ENCODE peak calls at places on chromosomes 7 and 10, in four cellular contexts. D is aorta, Y is Peyer's patch, S is DND-41. L is an unnamed sample. For H3K4me1, the result is how much of the 10 kb centered on the place peaks cover.

GRCh38 chr10:33484787-33485186 is 150.3 kb upstream of the NRP1 start:
- DNase-seq in D (no peak), Y (no peak), S (no peak), L (no peak)

GRCh38 chr7:119482209-119482608 is 790.8 kb upstream of the KCND2 start:
- DNase-seq in D (no peak), Y (no peak), S (peak), L (no peak)

GRCh38 chr7:30472771-30473392 is 5.7 kb downstream of the NOD1 start:
- DNase-seq in D (no peak), Y (no peak), S (no peak), L (no peak)

GRCh38 chr10:86079088-86079487 is 287.5 kb downstream of the GRID1 start:
- DNase-seq in D (no peak), Y (no peak), S (no peak), L (no peak)

GRCh38 chr10:116272497-116273221 is at the start of gene GFRA1:
- DNase-seq in D (peak), Y (no peak), S (no peak), L (no peak)

GRCh38 chr7:157339777-157340677 is 3.2 kb downstream of the DNAJB6 start:
- DNase-seq in D (no peak), Y (peak), S (peak), L (peak)

GRCh38 chr7:94250984-94251383 is 143.7 kb upstream of the COL1A2 start:
- DNase-seq in D (no peak), Y (no peak), S (no peak), L (peak)

GRCh38 chr10:97851341-97852001 is 1.8 kb downstream of the GOLGA7B start:
- DNase-seq in D (no peak), Y (no peak), S (no peak), L (no peak)

GRCh38 chr7:82722946-82723345 is 279.4 kb upstream of the CACNA2D1 start:
- DNase-seq in D (no peak), Y (no peak), S (no peak), L (no peak)

GRCh38 chr10:22002531-22003110 is 909 bp downstream of the DNAJC1 start:
- DNase-seq in D (no peak), Y (no peak), S (peak), L (peak)

GRCh38 chr10:63515002-63515763 is 6.0 kb upstream of the REEP3 start:
- DNase-seq in D (no peak), Y (no peak), S (peak), L (no peak)

GRCh38 chr10:101694674-101695403 is at the start of gene FBXW4:
- DNase-seq in D (peak), Y (peak), S (peak), L (peak)

GRCh38 chr10:25556457-25556856 is 377.6 kb upstream of the MYO3A start:
- DNase-seq in D (no peak), Y (no peak), S (no peak), L (no peak)

GRCh38 chr7:4129481-4130122 is 552.5 kb upstream of the FOXK1 start:
- DNase-seq in D (peak), Y (no peak), S (no peak), L (no peak)

GRCh38 chr10:67665491-67665890 is 30.5 kb downstream of the CTNNA3 start:
- DNase-seq in D (no peak), Y (no peak), S (no peak), L (no peak)

GRCh38 chr7:33287738-33288137 is 158.4 kb downstream of the BBS9 start:
- DNase-seq in D (no peak), Y (no peak), S (no peak), L (no peak)

GRCh38 chr10:75403144-75404022 is 1.8 kb upstream of the ZNF503 start:
- DNase-seq in D (peak), Y (peak), S (no peak), L (peak)

GRCh38 chr10:14653271-14654161 is 121.2 kb downstream of the FAM107B start:
- DNase-seq in D (no peak), Y (no peak), S (no peak), L (no peak)
- H3K27ac ChIP-seq in D (peak), Y (no peak), S (no peak), L (no peak)

DNA sequence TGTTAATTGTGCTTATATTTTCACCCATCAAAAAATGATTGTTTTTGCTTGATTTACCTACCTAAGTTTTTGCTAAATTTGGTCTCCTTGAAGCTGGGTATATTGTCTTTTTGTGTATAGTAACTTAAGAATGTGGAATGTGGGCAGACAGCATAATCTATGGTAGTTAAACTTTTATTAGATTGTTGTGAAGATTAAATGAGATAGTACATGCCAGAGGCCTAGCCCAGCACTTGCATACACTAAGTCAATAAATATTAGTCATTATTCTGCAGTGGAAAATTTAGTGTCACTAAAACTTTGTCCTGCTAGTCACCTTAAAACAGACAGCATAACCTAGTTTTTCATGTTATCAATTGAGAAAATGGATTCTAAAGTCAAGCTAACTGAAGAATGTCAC is 19.3 kb upstream of the RPA3 start:
- DNase-seq in D (no peak), Y (no peak), S (no peak), L (peak)
- H3K4me1 ChIP-seq in D (under half), Y (under half), S (under half), L (under half)

DNA sequence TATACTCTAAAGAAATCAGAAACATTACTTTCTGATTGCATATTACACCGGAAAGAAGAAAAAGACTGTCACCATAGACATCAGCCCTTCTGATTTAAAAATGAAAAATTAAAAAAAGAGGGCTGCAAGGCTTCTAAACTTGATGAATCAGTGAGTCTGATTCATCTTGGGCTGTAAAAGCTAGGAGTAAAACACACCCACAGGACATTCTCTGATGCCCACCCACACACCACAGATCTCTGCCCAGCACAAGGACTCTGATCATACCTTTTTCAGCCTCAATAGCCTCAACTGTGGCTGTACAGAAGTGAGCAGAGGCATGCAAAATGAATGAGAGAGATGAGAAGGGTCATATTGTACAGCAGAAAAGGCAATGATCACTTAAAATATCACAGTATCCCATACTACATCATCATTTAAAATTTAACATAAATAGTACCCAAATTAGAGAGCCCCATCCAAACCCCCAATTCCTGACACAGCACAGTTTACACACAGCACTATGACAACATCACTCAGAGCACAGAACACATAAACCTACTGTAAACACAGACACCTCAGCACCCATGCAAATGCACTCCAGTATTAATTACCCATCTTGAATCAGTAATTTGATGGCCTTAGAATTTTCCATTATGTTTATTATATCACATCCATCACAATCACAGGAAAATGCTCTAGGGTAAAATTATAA is 6.4 kb upstream of the MSS51 start:
- DNase-seq in D (no peak), Y (no peak), S (no peak), L (no peak)
- H3K27ac ChIP-seq in D (no peak), Y (no peak), S (no peak), L (no peak)

GRCh38 chr10:2886662-2887061 is 180.7 kb upstream of the PFKP start:
- DNase-seq in D (no peak), Y (no peak), S (no peak), L (no peak)

GRCh38 chr10:2885276-2885955 is 181.9 kb upstream of the PFKP start:
- DNase-seq in D (no peak), Y (no peak), S (peak), L (no peak)

GRCh38 chr10:2885956-2886296 is 181.4 kb upstream of the PFKP start:
- DNase-seq in D (no peak), Y (no peak), S (peak), L (no peak)

GRCh38 chr10:2888403-2889004 is 178.8 kb upstream of the PFKP start:
- DNase-seq in D (no peak), Y (no peak), S (no peak), L (no peak)

DNA sequence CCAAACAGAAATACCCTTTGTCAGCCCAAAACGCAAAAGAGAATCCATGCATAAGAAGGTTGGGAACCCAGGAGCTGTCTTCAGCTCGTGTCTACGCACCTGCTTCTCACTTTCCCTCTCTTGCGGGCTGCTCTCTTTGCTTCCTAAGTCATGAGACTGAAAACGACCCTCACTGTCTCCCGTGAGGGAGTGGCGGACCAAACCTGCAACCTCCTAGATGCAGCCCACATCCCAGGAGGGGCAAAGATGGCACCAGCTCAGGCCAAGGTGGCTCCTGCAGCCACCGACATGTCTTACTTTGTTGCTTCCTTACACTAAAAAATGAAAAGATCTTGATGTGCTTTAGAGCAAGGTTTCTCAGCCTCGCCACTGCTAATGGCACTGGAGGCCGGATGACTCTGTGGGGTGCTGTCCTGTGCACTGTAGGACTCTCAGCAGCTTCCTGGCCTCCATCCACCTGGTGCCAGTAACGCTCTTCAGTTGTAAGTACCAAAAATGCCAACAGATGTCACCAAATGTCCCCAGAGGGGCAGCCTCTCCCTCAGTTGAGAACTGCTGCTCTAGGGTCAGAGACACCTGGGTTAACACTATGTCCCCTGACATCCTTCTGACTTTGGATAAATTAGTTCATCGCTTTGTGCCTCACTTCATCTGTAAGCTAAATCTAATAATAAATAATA is 179.8 kb upstream of the PFKP start:
- DNase-seq in D (no peak), Y (no peak), S (peak), L (no peak)
- H3K4me1 ChIP-seq in D (under half), Y (under half), S (half or more), L (under half)

GRCh38 chr7:102169651-102170416 is 116.8 kb upstream of the SH2B2 start:
- DNase-seq in D (no peak), Y (no peak), S (no peak), L (no peak)
- H3K27ac ChIP-seq in D (no peak), Y (no peak), S (no peak), L (no peak)

GRCh38 chr10:661891-662605 is 27.4 kb downstream of the DIP2C start:
- DNase-seq in D (no peak), Y (no peak), S (no peak), L (peak)

GRCh38 chr10:660413-660979 is 29.0 kb downstream of the DIP2C start:
- DNase-seq in D (no peak), Y (no peak), S (no peak), L (peak)

GRCh38 chr10:660980-661890 is 28.2 kb downstream of the DIP2C start:
- DNase-seq in D (peak), Y (peak), S (no peak), L (peak)

GRCh38 chr10:656883-657282 is 32.6 kb downstream of the DIP2C start:
- DNase-seq in D (no peak), Y (no peak), S (no peak), L (no peak)

DNA sequence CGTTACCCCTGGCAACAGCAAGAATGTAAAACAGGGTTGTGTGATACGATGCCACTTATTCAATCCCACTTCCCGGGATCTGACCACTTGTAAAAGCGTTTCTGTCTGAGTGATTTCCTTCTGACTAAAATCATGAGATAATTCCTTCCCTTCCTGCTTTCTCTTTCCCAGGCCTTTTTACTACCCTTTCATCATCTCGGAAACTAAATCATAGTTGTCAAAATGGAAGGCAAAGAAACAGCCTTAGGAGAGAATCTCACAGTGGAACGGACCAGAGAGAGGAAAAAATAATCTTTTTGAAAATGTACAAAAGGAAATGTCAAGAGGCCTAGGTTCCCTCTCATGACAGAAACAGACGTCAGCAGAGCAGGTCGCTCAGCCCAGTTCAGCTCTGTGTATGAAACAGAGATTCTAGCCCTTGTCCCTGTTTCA is 29.7 kb downstream of the DIP2C start:
- DNase-seq in D (no peak), Y (no peak), S (no peak), L (peak)
- H3K4me1 ChIP-seq in D (under half), Y (under half), S (under half), L (under half)

L was measured in small intestine.